ENCODE peak calls at places on chromosomes 2 and 18, in five cellular contexts. Z is NAMALWA, A is naive B cell, G is occipital lobe, S is anterior cingulate cortex. V is an unnamed sample.

GRCh38 chr2:69565431-69565839 is 78.1 kb downstream of the AAK1 start:
- DNase-seq in G (peak; percentile 10), S (peak; percentile 48), A (peak; percentile 52), Z (peak; percentile 79), V (peak; percentile 27)

GRCh38 chr2:189287982-189288494 is 108.5 kb upstream of the COL5A2 start:
- DNase-seq in S (no peak), Z (peak; percentile 59), G (no peak), A (no peak), V (no peak)

GRCh38 chr2:120661551-120661950 is 74.1 kb upstream of the GLI2 start:
- DNase-seq in G (peak; percentile 49), A (no peak), S (peak; percentile 73), Z (no peak), V (peak; percentile 15)

GRCh38 chr18:51234117-51235010 is 36.9 kb upstream of the MEX3C start:
- DNase-seq in Z (no peak), A (no peak), S (no peak), G (no peak), V (no peak)

GRCh38 chr2:130355181-130355577 is 677 bp upstream of the PTPN18 start:
- DNase-seq in A (no peak), G (no peak), S (no peak), Z (no peak), V (no peak)

GRCh38 chr2:216554755-216555154 is 56.1 kb downstream of the RPL37A start:
- DNase-seq in Z (no peak), A (no peak), S (no peak), G (no peak), V (no peak)

GRCh38 chr2:164061129-164061746 is 325.4 kb upstream of the FIGN start:
- DNase-seq in G (no peak), A (no peak), S (peak; percentile 1), Z (peak; percentile 58), V (no peak)

GRCh38 chr2:48312126-48312525 is 217.8 kb upstream of the STON1 start:
- DNase-seq in Z (no peak), G (no peak), A (no peak), S (no peak), V (no peak)

GRCh38 chr2:9086465-9086864 is 83.0 kb upstream of the MBOAT2 start:
- DNase-seq in S (no peak), G (no peak), Z (no peak), A (no peak), V (no peak)

V was measured in hypothalamus.